ENCODE peak calls at places on chromosomes 4 and X, in eight cellular contexts. G, V, Z, Q, T, S, W and M are unnamed samples.

GRCh38 chrX:155056877-155057792 is 13.8 kb downstream of the CMC4 start:
- DNase-seq in G (peak; percentile 42), V (peak; percentile 17), Z (peak; percentile 27), Q (peak; percentile 51), T (peak; percentile 73), S (peak; percentile 51), W (peak; percentile 35), M (peak; percentile 33)

GRCh38 chrX:124342174-124342867 is 4.0 kb upstream of the SH2D1A start:
- DNase-seq in G (no peak), V (no peak), Z (no peak), Q (no peak), T (no peak), S (no peak), W (peak; percentile 42), M (no peak)

GRCh38 chrX:97806238-97806637 is 922.5 kb downstream of the RPA4 start:
- DNase-seq in G (no peak), V (peak; percentile 56), Z (no peak), Q (no peak), T (no peak), S (no peak), W (no peak), M (no peak)

GRCh38 chrX:102917801-102918200 is 19.3 kb upstream of the RAB40AL start:
- DNase-seq in G (no peak), V (no peak), Z (no peak), Q (no peak), T (no peak), S (no peak), W (no peak), M (no peak)

GRCh38 chr4:173855015-173855414 is 325.0 kb upstream of the HAND2 start:
- DNase-seq in G (no peak), V (no peak), Z (no peak), Q (no peak), T (no peak), S (no peak), W (no peak), M (no peak)

GRCh38 chr4:135144498-135144897 is 942.9 kb upstream of the PABPC4L start:
- DNase-seq in G (no peak), V (no peak), Z (no peak), Q (no peak), T (no peak), S (no peak), W (no peak), M (no peak)

GRCh38 chr4:71691416-71692073 is 92.3 kb downstream of the GC start:
- DNase-seq in G (no peak), V (no peak), Z (no peak), Q (no peak), T (no peak), S (no peak), W (no peak), M (no peak)

GRCh38 chr4:12965334-12965733 is 518.8 kb downstream of the RAB28 start:
- DNase-seq in G (no peak), V (no peak), Z (no peak), Q (no peak), T (no peak), S (no peak), W (no peak), M (no peak)

GRCh38 chrX:39331062-39331704 is 529.9 kb downstream of the MID1IP1 start:
- DNase-seq in G (no peak), V (no peak), Z (no peak), Q (no peak), T (no peak), S (no peak), W (no peak), M (no peak)